ENCODE peak calls at places on chromosomes 1 and 21, in eight cellular contexts. E, V, O, F, C, D, U and R are unnamed samples.

GRCh38 chr1:50930193-50930592 is 29.9 kb downstream of the FAF1 start:
- DNase-seq in E (no peak), V (no peak), O (no peak), F (no peak), C (no peak), D (peak; percentile 3), U (no peak), R (no peak)

GRCh38 chr1:11692899-11693590 is 1.5 kb downstream of the DRAXIN start:
- DNase-seq in E (no peak), V (no peak), O (peak; percentile 22), F (no peak), C (no peak), D (peak; percentile 96), U (peak; percentile 81), R (no peak)

GRCh38 chr1:157132111-157132510 is 6.1 kb downstream of the ETV3 start:
- DNase-seq in E (no peak), V (no peak), O (no peak), F (no peak), C (no peak), D (no peak), U (no peak), R (no peak)

GRCh38 chr1:201719812-201720521 is 109.0 kb upstream of the IPO9 start:
- DNase-seq in E (no peak), V (peak; percentile 17), O (no peak), F (peak; percentile 90), C (no peak), D (peak; percentile 94), U (peak; percentile 66), R (peak; percentile 84)

GRCh38 chr21:45300786-45301520 is 13.3 kb upstream of the POFUT2 start:
- DNase-seq in E (no peak), V (no peak), O (no peak), F (peak; percentile 81), C (no peak), D (no peak), U (no peak), R (no peak)

GRCh38 chr1:35530946-35531345 is 26.3 kb downstream of the KIAA0319L start:
- DNase-seq in E (no peak), V (no peak), O (no peak), F (no peak), C (no peak), D (no peak), U (no peak), R (no peak)

GRCh38 chr1:14968251-14968812 is 185.2 kb upstream of the TMEM51 start:
- DNase-seq in E (no peak), V (no peak), O (no peak), F (peak; percentile 92), C (no peak), D (peak; percentile 97), U (peak; percentile 96), R (no peak)

GRCh38 chr1:171254859-171255258 is 6.6 kb downstream of the FMO1 start:
- DNase-seq in E (no peak), V (no peak), O (no peak), F (no peak), C (no peak), D (peak; percentile 34), U (peak; percentile 59), R (no peak)

GRCh38 chr1:113375878-113376277 is 14.4 kb upstream of the MAGI3 start:
- DNase-seq in E (no peak), V (no peak), O (no peak), F (no peak), C (no peak), D (no peak), U (no peak), R (no peak)

GRCh38 chr1:1411626-1412025 is 4.5 kb upstream of the MRPL20 start:
- DNase-seq in E (no peak), V (no peak), O (no peak), F (no peak), C (no peak), D (no peak), U (no peak), R (no peak)